ENCODE peak calls at places on chromosome 2, in ten cellular contexts. C is ELF-1; T is psoas muscle; P is stimulated activated CD8-positive, alpha-beta memory T cell treated with anti-CD3 and anti-CD28 coated beads, Interleukin-4, amount 100 ng/mL, for 4 hours; G is NB4; M is ACHN; K is left ventricle myocardium inferior; Q is amygdala; U is T-helper 2 cell; H is tibial artery. R is an unnamed sample.

GRCh38 chr2:159516241-159516758 is 100.0 kb downstream of the BAZ2B start:
- DNase-seq in G (peak; percentile 48), C (no peak), T (no peak), K (no peak), H (no peak), P (no peak), Q (no peak), M (peak; percentile 64), U (no peak), R (no peak)

GRCh38 chr2:103144837-103145236 is 383.0 kb downstream of the TMEM182 start:
- DNase-seq in U (no peak), C (no peak), K (no peak), M (no peak), H (no peak), T (no peak), G (no peak), P (no peak), Q (no peak), R (no peak)

GRCh38 chr2:120354467-120354866 is 8.5 kb downstream of the INHBB start:
- DNase-seq in P (no peak), K (no peak), T (peak; percentile 23), C (no peak), Q (no peak), U (no peak), M (no peak), H (no peak), G (no peak), R (no peak)

GRCh38 chr2:29923110-29923721 is 1.8 kb upstream of the ALK start:
- DNase-seq in P (no peak), Q (no peak), U (no peak), G (peak; percentile 67), H (no peak), K (peak; percentile 50), T (no peak), M (peak; percentile 72), C (peak; percentile 52), R (peak; percentile 5)

GRCh38 chr2:128374711-128375413 is 56.2 kb upstream of the HS6ST1 start:
- DNase-seq in H (peak; percentile 64), Q (no peak), M (no peak), P (no peak), K (no peak), U (no peak), T (no peak), G (no peak), C (no peak), R (no peak)

GRCh38 chr2:189522435-189523151 is 58.0 kb downstream of the SLC40A1 start:
- DNase-seq in M (no peak), U (no peak), Q (no peak), K (no peak), P (no peak), G (no peak), H (no peak), C (no peak), T (no peak), R (no peak)

GRCh38 chr2:98348066-98348561 is 1.9 kb downstream of the CNGA3 start:
- DNase-seq in M (no peak), G (peak; percentile 22), K (no peak), U (no peak), C (peak; percentile 86), T (no peak), Q (no peak), P (no peak), H (no peak), R (no peak)

GRCh38 chr2:241608881-241609280 is 28.1 kb downstream of the THAP4 start:
- DNase-seq in Q (no peak), T (no peak), P (no peak), M (no peak), G (peak; percentile 61), H (no peak), U (no peak), K (no peak), C (no peak), R (no peak)

GRCh38 chr2:12262681-12263436 is 453.9 kb upstream of the TRIB2 start:
- DNase-seq in C (no peak), Q (no peak), U (no peak), H (no peak), M (no peak), K (no peak), T (no peak), P (no peak), G (no peak), R (no peak)